ENCODE peak calls at places on chromosomes 5 and 9, in ten cellular contexts. I is mucosa of descending colon; D is ovary; R is fibroblast of pulmonary artery; W is GM12878; K is CD4-positive, alpha-beta T cell; O is transverse colon; T is stomach; P is fibroblast of mammary gland; S is H9. B is an unnamed sample.

GRCh38 chr5:173924899-173925298 is 36.8 kb downstream of the CPEB4 start:
- DNase-seq in I (no peak), D (no peak), R (no peak), W (no peak), K (no peak), O (no peak), T (no peak), P (no peak), S (no peak), B (no peak)

GRCh38 chr5:177313561-177314259 is 2.0 kb upstream of the MXD3 start:
- DNase-seq in I (no peak), D (no peak), R (no peak), W (no peak), K (no peak), O (no peak), T (no peak), P (no peak), S (no peak), B (no peak)

GRCh38 chr9:89436326-89436725 is 61.6 kb downstream of the SEMA4D start:
- DNase-seq in I (no peak), D (no peak), R (no peak), W (no peak), K (no peak), O (no peak), T (no peak), P (no peak), S (no peak), B (no peak)

GRCh38 chr5:154477382-154478223 is 424 bp downstream of the HAND1 start:
- DNase-seq in I (no peak), D (no peak), R (no peak), W (no peak), K (no peak), O (no peak), T (no peak), P (peak), S (peak), B (no peak)

GRCh38 chr9:137449931-137450537 is 8.9 kb upstream of the ENTPD8 start:
- DNase-seq in I (peak), D (no peak), R (no peak), W (no peak), K (no peak), O (peak), T (no peak), P (no peak), S (no peak), B (no peak)

GRCh38 chr5:139862313-139862712 is 66.7 kb downstream of the PSD2 start:
- DNase-seq in I (no peak), D (peak), R (peak), W (peak), K (no peak), O (no peak), T (no peak), P (peak), S (no peak), B (no peak)

GRCh38 chr5:177982072-177982727 is 13.8 kb downstream of the PROP1 start:
- DNase-seq in I (peak), D (no peak), R (no peak), W (no peak), K (peak), O (no peak), T (peak), P (peak), S (peak), B (no peak)

GRCh38 chr5:141855265-141856029 is 22.8 kb downstream of the PCDH1 start:
- DNase-seq in I (no peak), D (no peak), R (no peak), W (no peak), K (no peak), O (no peak), T (peak), P (no peak), S (no peak), B (no peak)

GRCh38 chr5:113201715-113202114 is 225.1 kb downstream of the DCP2 start:
- DNase-seq in I (no peak), D (no peak), R (no peak), W (no peak), K (no peak), O (no peak), T (no peak), P (no peak), S (no peak), B (no peak)

GRCh38 chr5:9188131-9188530 is 357.7 kb downstream of the SEMA5A start:
- DNase-seq in I (no peak), D (no peak), R (peak), W (no peak), K (no peak), O (no peak), T (no peak), P (peak), S (no peak), B (peak)

GRCh38 chr9:557601-558201 is 283.8 kb upstream of the DMRT1 start:
- DNase-seq in I (no peak), D (no peak), R (peak), W (no peak), K (no peak), O (no peak), T (no peak), P (no peak), S (peak), B (no peak)

GRCh38 chr5:96258692-96259091 is 174.4 kb downstream of the PCSK1 start:
- DNase-seq in I (no peak), D (no peak), R (no peak), W (no peak), K (no peak), O (no peak), T (no peak), P (no peak), S (no peak), B (no peak)

GRCh38 chr5:65480306-65480865 is 1.3 kb downstream of the ADAMTS6 start:
- DNase-seq in I (peak), D (peak), R (peak), W (peak), K (peak), O (peak), T (peak), P (peak), S (no peak), B (peak)

GRCh38 chr9:94919376-94920098 is 193.0 kb downstream of the AOPEP start:
- DNase-seq in I (no peak), D (peak), R (peak), W (no peak), K (no peak), O (no peak), T (no peak), P (peak), S (no peak), B (no peak)

GRCh38 chr9:131017067-131017466 is 8.1 kb downstream of the LAMC3 start:
- DNase-seq in I (no peak), D (no peak), R (no peak), W (no peak), K (no peak), O (no peak), T (no peak), P (no peak), S (peak), B (no peak)

GRCh38 chr5:176596689-176597416 is 13.1 kb downstream of the GPRIN1 start:
- DNase-seq in I (peak), D (no peak), R (peak), W (no peak), K (peak), O (peak), T (peak), P (peak), S (peak), B (no peak)

GRCh38 chr5:181052526-181052927 is 12.5 kb downstream of the BTNL9 start:
- DNase-seq in I (peak), D (no peak), R (peak), W (no peak), K (no peak), O (no peak), T (no peak), P (no peak), S (peak), B (no peak)

GRCh38 chr9:135993840-135994776 is 32.9 kb upstream of the UBAC1 start:
- DNase-seq in I (no peak), D (no peak), R (no peak), W (no peak), K (no peak), O (no peak), T (no peak), P (no peak), S (peak), B (no peak)

GRCh38 chr5:147530801-147531389 is 21.0 kb upstream of the DPYSL3 start:
- DNase-seq in I (no peak), D (no peak), R (peak), W (no peak), K (no peak), O (no peak), T (no peak), P (peak), S (no peak), B (no peak)

GRCh38 chr5:143319437-143320302 is 83.8 kb downstream of the NR3C1 start:
- DNase-seq in I (no peak), D (no peak), R (no peak), W (no peak), K (no peak), O (no peak), T (no peak), P (no peak), S (no peak), B (no peak)

GRCh38 chr5:31078931-31079330 is 114.6 kb upstream of the CDH6 start:
- DNase-seq in I (no peak), D (no peak), R (no peak), W (no peak), K (no peak), O (no peak), T (no peak), P (no peak), S (no peak), B (no peak)

GRCh38 chr9:131583836-131584555 is 38.7 kb downstream of the PRRT1B start:
- DNase-seq in I (no peak), D (no peak), R (no peak), W (no peak), K (no peak), O (no peak), T (no peak), P (no peak), S (no peak), B (no peak)

GRCh38 chr5:35919191-35919590 is 19.2 kb downstream of the CAPSL start:
- DNase-seq in I (no peak), D (no peak), R (peak), W (no peak), K (no peak), O (no peak), T (no peak), P (peak), S (no peak), B (peak)

GRCh38 chr5:53884411-53884810 is 324.0 kb downstream of the NDUFS4 start:
- DNase-seq in I (no peak), D (no peak), R (no peak), W (no peak), K (no peak), O (no peak), T (no peak), P (no peak), S (no peak), B (no peak)

GRCh38 chr9:97889941-97890557 is 32.3 kb downstream of the TRMO start:
- DNase-seq in I (peak), D (no peak), R (no peak), W (no peak), K (peak), O (peak), T (peak), P (peak), S (peak), B (no peak)

GRCh38 chr9:127904888-127905728 is 5.7 kb upstream of the ST6GALNAC6 start:
- DNase-seq in I (peak), D (no peak), R (no peak), W (no peak), K (peak), O (peak), T (no peak), P (no peak), S (no peak), B (no peak)

GRCh38 chr9:3794005-3794404 is 268.2 kb upstream of the RFX3 start:
- DNase-seq in I (no peak), D (no peak), R (peak), W (no peak), K (no peak), O (no peak), T (no peak), P (no peak), S (no peak), B (no peak)

GRCh38 chr5:9196403-9197224 is 349.3 kb downstream of the SEMA5A start:
- DNase-seq in I (no peak), D (no peak), R (peak), W (no peak), K (no peak), O (no peak), T (no peak), P (peak), S (no peak), B (no peak)

GRCh38 chr5:128274441-128274840 is 190.9 kb downstream of the SLC12A2 start:
- DNase-seq in I (no peak), D (no peak), R (no peak), W (no peak), K (no peak), O (no peak), T (no peak), P (no peak), S (no peak), B (no peak)

GRCh38 chr9:134007150-134007549 is 15.0 kb upstream of the VAV2 start:
- DNase-seq in I (no peak), D (no peak), R (no peak), W (no peak), K (no peak), O (no peak), T (no peak), P (no peak), S (no peak), B (no peak)

GRCh38 chr5:65722575-65723424 is 795 bp downstream of the NLN start:
- DNase-seq in I (peak), D (peak), R (peak), W (no peak), K (no peak), O (no peak), T (no peak), P (peak), S (peak), B (no peak)

GRCh38 chr9:136374183-136374575 is 710 bp upstream of the CARD9 start:
- DNase-seq in I (no peak), D (no peak), R (no peak), W (no peak), K (no peak), O (no peak), T (no peak), P (no peak), S (no peak), B (no peak)

GRCh38 chr9:137476856-137477255 is 17.7 kb upstream of the NSMF start:
- DNase-seq in I (no peak), D (no peak), R (no peak), W (no peak), K (no peak), O (no peak), T (no peak), P (no peak), S (no peak), B (no peak)

GRCh38 chr5:73544429-73545402 is 20.7 kb downstream of the ANKRA2 start:
- DNase-seq in I (peak), D (no peak), R (peak), W (no peak), K (no peak), O (peak), T (peak), P (no peak), S (no peak), B (no peak)

GRCh38 chr5:124888050-124888506 is 141.6 kb upstream of the ZNF608 start:
- DNase-seq in I (peak), D (no peak), R (no peak), W (no peak), K (no peak), O (no peak), T (no peak), P (no peak), S (no peak), B (no peak)

GRCh38 chr9:81964216-81965171 is 21.2 kb downstream of the SPATA31D3 start:
- DNase-seq in I (no peak), D (no peak), R (peak), W (no peak), K (no peak), O (no peak), T (no peak), P (peak), S (no peak), B (peak)

GRCh38 chr9:92100237-92100911 is 14.8 kb downstream of the SPTLC1 start:
- DNase-seq in I (no peak), D (no peak), R (peak), W (no peak), K (no peak), O (no peak), T (no peak), P (peak), S (no peak), B (peak)

GRCh38 chr9:135602789-135603481 is 36.4 kb downstream of the GLT6D1 start:
- DNase-seq in I (peak), D (peak), R (peak), W (no peak), K (peak), O (peak), T (peak), P (peak), S (peak), B (no peak)

GRCh38 chr5:102811962-102812361 is 56.9 kb downstream of the PAM start:
- DNase-seq in I (peak), D (no peak), R (peak), W (no peak), K (no peak), O (no peak), T (no peak), P (peak), S (no peak), B (no peak)

GRCh38 chr5:41738695-41739354 is 131.4 kb downstream of the OXCT1 start:
- DNase-seq in I (no peak), D (no peak), R (peak), W (no peak), K (no peak), O (no peak), T (no peak), P (no peak), S (no peak), B (no peak)
- TF ChIP-seq CTCF in I (no peak), D (no peak), R (no peak), W (no peak), K (no peak), O (no peak), T (no peak), P (no peak), S (no peak), B (no peak)

DNA sequence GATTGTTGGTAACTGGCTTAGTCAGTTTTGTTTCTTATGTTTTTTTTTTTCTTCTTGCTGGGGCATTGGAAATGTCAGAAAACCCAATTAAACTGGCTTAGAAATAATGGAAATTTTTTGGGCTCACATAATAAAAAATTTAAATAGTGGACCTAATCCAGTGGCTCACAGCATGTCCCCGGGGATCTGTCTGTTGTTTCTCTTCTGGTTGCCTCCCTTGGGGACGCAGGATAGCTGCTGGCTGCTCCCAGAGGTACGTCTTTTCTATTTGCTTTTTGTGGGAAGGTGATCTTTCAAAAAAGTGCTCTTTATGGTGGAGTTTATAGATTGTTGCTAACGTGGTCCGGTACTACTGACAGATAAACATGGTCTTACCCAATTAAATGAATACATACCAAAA is 52.2 kb downstream of the LMNB1 start:
- DNase-seq in I (no peak), D (no peak), R (no peak), W (no peak), K (no peak), O (no peak), T (no peak), P (no peak), S (no peak), B (no peak)
- TF ChIP-seq CTCF in I (no peak), D (no peak), R (no peak), W (no peak), K (no peak), O (no peak), T (no peak), P (no peak), S (no peak), B (no peak)

GRCh38 chr9:87290241-87290700 is 207.4 kb upstream of the DAPK1 start:
- DNase-seq in I (no peak), D (no peak), R (peak), W (no peak), K (no peak), O (no peak), T (no peak), P (peak), S (no peak), B (no peak)
- TF ChIP-seq CTCF in I (no peak), D (no peak), R (peak), W (peak), K (no peak), O (no peak), T (no peak), P (peak), S (peak), B (peak)

GRCh38 chr9:116491219-116491618 is 195.9 kb upstream of the TRIM32 start:
- DNase-seq in I (no peak), D (no peak), R (peak), W (no peak), K (no peak), O (no peak), T (no peak), P (no peak), S (no peak), B (no peak)
- TF ChIP-seq CTCF in I (no peak), D (no peak), R (no peak), W (no peak), K (no peak), O (no peak), T (no peak), P (no peak), S (peak), B (no peak)

DNA sequence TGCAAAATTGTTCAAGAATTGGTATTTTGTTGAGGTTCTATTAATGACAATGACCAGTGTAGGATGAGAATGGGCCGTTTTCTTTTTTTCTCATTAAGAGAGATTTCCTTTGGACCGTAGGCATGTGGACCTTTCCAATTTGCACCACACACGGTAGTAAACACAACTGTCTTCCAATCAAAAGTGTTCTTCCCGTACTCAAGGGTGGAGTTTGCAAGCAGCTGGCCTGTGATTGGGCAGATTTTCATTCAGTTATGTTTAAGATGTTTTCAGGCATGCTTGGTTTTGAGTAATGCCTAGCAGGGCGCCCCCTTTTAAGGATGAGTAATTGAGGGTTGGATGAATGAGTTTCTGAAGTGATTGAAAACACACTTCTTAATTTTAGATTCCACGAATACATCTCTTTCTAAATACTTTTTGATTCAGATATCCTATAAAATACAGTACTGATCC is 2.5 kb downstream of the KDM3B start:
- DNase-seq in I (peak), D (no peak), R (peak), W (peak), K (peak), O (no peak), T (no peak), P (peak), S (peak), B (peak)
- TF ChIP-seq CTCF in I (no peak), D (no peak), R (no peak), W (peak), K (no peak), O (no peak), T (no peak), P (peak), S (no peak), B (no peak)

GRCh38 chr5:179858241-179858585 is 404 bp downstream of the MRNIP start:
- DNase-seq in I (peak), D (no peak), R (peak), W (peak), K (peak), O (peak), T (peak), P (no peak), S (no peak), B (no peak)

GRCh38 chr5:179862891-179863290 is 4.3 kb upstream of the MRNIP start:
- DNase-seq in I (no peak), D (no peak), R (no peak), W (no peak), K (no peak), O (no peak), T (no peak), P (no peak), S (no peak), B (no peak)

GRCh38 chr5:179860301-179860700 is 1.7 kb upstream of the MRNIP start:
- DNase-seq in I (no peak), D (no peak), R (no peak), W (no peak), K (no peak), O (peak), T (no peak), P (no peak), S (no peak), B (no peak)

GRCh38 chr5:179862296-179862695 is 3.7 kb upstream of the MRNIP start:
- DNase-seq in I (no peak), D (no peak), R (no peak), W (no peak), K (no peak), O (no peak), T (no peak), P (no peak), S (no peak), B (no peak)

DNA sequence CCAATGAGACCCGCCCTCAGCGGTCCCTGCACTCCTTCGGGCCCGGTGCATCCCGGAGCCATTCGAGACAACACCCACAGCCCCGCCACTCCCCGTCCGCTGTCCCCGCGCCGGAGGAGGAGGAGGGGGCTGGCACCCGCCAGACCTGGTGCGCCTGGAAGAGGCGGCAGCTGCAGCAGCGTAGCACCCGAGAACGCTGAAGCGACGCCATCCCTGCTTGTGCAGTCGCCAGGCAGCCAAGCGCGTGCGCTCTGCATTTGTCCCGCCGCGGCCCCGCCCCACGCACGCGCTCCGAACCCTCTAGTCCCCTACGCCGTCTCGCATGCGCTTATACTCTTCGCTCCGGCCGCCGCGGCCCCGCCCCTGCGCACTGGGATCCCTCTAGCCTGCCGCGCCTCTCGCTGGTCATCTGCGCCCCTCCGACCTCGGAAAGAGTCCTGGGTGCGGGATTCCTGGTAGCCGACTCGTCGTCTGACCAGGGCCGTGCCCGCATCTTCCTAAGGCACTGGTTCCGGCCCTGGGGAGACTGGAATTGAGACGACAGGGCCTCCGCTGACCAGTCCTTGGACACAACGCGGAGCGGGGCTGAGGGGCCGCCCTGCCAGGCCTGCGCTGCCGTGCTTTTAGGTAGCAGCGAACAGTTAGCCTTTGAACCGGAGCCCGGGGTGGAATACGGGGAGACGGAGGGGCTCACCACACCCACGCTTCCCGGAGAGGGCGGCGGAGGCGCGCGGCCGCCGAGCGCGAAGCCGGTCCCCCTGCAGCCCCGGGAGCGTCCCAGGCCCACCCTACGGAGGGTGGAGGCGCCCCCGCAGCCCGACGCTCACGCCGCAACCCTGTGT is at the start of gene MRNIP:
- DNase-seq in I (peak), D (peak), R (peak), W (peak), K (peak), O (peak), T (peak), P (peak), S (peak), B (peak)
- TF ChIP-seq CTCF in I (no peak), D (peak), R (no peak), W (no peak), K (no peak), O (peak), T (peak), P (no peak), S (no peak), B (peak)